ENCODE peak calls at places on chromosomes 3 and 15, in four cellular contexts. A is K562, X is H1, H is HepG2. S is an unnamed sample.

GRCh38 chr3:93934366-93935046 is 39.2 kb downstream of the PROS1 start:
- DNase-seq in H (no peak), A (no peak), X (no peak), S (no peak)

GRCh38 chr3:128488995-128489859 is 3.8 kb downstream of the GATA2 start:
- DNase-seq in X (no peak), H (peak; percentile 65), A (peak; percentile 75), S (peak; percentile 56)

GRCh38 chr3:112354642-112355333 is 21.8 kb downstream of the CD200 start:
- DNase-seq in H (no peak), X (no peak), A (no peak), S (no peak)

GRCh38 chr3:98602078-98602678 is 8.8 kb upstream of the CPOX start:
- DNase-seq in H (peak; percentile 53), A (peak; percentile 49), X (no peak), S (no peak)

GRCh38 chr3:54863366-54863765 is 64.5 kb downstream of the LRTM1 start:
- DNase-seq in A (no peak), H (no peak), X (no peak), S (no peak)

GRCh38 chr3:71930056-71930991 is 145.4 kb upstream of the PROK2 start:
- DNase-seq in H (peak; percentile 14), A (peak; percentile 26), X (no peak), S (peak; percentile 45)

GRCh38 chr3:114624676-114625181 is 330.9 kb downstream of the TIGIT start:
- DNase-seq in H (peak; percentile 87), X (no peak), A (peak; percentile 4), S (no peak)

GRCh38 chr3:171953300-171954022 is 85.9 kb upstream of the FNDC3B start:
- DNase-seq in H (peak; percentile 70), X (no peak), A (no peak), S (no peak)

GRCh38 chr3:73228425-73228824 is 167.0 kb downstream of the EBLN2 start:
- DNase-seq in X (no peak), H (no peak), A (no peak), S (no peak)

GRCh38 chr3:123993818-123994217 is 1.9 kb upstream of the ROPN1 start:
- DNase-seq in X (no peak), H (no peak), A (no peak), S (no peak)

GRCh38 chr3:58607816-58608215 is 30.6 kb upstream of the FAM107A start:
- DNase-seq in H (no peak), A (no peak), X (no peak), S (no peak)

GRCh38 chr3:43726511-43726910 is 35.8 kb downstream of the ABHD5 start:
- DNase-seq in X (no peak), H (no peak), A (no peak), S (no peak)

GRCh38 chr3:31247850-31248618 is 284.7 kb upstream of the STT3B start:
- DNase-seq in X (no peak), A (no peak), H (peak; percentile 68), S (no peak)

GRCh38 chr3:110966966-110967663 is 104.5 kb upstream of the NECTIN3 start:
- DNase-seq in X (no peak), H (no peak), A (no peak), S (no peak)

GRCh38 chr3:17424137-17424536 is 318.3 kb downstream of the TBC1D5 start:
- DNase-seq in H (no peak), X (no peak), A (no peak), S (no peak)

GRCh38 chr3:26438981-26439884 is 183.3 kb upstream of the LRRC3B start:
- DNase-seq in H (no peak), A (no peak), X (no peak), S (no peak)

GRCh38 chr3:159852821-159853505 is 135.7 kb upstream of the IL12A start:
- DNase-seq in A (no peak), H (no peak), X (no peak), S (peak; percentile 35)

GRCh38 chr3:8851703-8852102 is 82.3 kb upstream of the OXTR start:
- DNase-seq in H (peak; percentile 19), X (no peak), A (no peak), S (no peak)
- TF ChIP-seq MAX in H (no peak), X (no peak), A (no peak), S (no peak)

GRCh38 chr15:26729581-26729980 is 43.3 kb downstream of the GABRB3 start:
- DNase-seq in A (no peak), X (no peak), H (no peak), S (no peak)
- TF ChIP-seq JUN in A (no peak), X (no peak), H (no peak), S (no peak)

DNA sequence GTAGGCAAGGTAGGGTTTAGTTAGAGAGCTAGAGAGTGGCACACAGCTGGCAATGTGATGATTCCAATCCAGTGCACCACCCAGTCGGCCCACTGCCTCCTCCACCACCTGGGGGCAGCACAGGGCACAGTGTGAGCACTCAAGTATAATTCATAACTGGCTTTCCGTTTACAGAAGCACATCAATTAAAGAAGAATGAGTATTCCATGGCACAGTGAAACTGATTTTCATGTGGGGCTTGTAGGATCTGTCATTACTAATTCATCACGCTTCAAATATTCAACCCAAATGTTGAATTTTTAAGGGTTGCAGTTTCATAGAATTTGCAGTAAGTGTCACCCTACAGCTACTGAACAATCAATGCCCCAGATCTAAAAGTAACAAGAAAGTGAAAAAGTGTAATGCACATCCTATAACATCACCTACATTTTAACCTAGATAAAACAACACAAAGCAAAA is 149.9 kb downstream of the IGSF11 start:
- DNase-seq in A (peak; percentile 32), H (peak; percentile 18), X (no peak), S (peak; percentile 73)
- TF ChIP-seq CREB1 in A (no peak), H (no peak), X (no peak), S (no peak)

GRCh38 chr3:99781761-99782160 is 35.9 kb upstream of the CMSS1 start:
- DNase-seq in X (no peak), H (no peak), A (no peak), S (no peak)
- TF ChIP-seq MAX in X (no peak), H (no peak), A (no peak), S (no peak)

GRCh38 chr3:189754356-189754755 is 123.2 kb downstream of the TP63 start:
- DNase-seq in A (no peak), H (no peak), X (no peak), S (no peak)

GRCh38 chr3:189756651-189757078 is 125.5 kb downstream of the TP63 start:
- DNase-seq in X (no peak), A (no peak), H (no peak), S (no peak)

DNA sequence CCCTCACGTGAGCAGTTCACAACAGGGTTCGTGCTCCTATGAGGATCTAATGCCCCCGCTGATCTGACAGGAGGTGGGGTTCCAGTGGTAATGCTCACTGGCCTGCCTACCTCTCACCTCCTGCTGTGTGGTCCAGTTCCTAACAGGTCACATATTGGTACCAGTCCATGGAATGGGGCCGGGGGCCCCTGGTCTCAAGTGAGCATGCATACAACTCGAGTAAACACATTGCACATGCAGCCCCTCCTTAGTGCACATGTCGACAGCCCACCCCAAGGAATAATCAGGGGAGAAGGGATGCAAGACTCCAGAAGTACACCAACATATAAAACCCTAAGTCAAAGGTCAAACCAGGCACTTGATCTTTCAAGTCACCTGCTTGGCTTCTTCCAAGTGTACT is 127.0 kb downstream of the TP63 start:
- DNase-seq in X (no peak), A (no peak), H (no peak), S (no peak)
- TF ChIP-seq JUN in X (no peak), A (no peak), H (no peak), S (no peak)

GRCh38 chr15:78392430-78392829 is 45.6 kb upstream of the IREB2 start:
- DNase-seq in H (no peak), X (no peak), A (no peak), S (peak; percentile 38)
- TF ChIP-seq CREB1 in H (no peak), X (no peak), A (no peak), S (no peak)

S was measured in WTC11.